ENCODE peak calls at places on chromosomes 3 and 15, in four cellular contexts. F is endothelial cell of umbilical vein, Q is SW480, E is tibial nerve. J is an unnamed sample.

GRCh38 chr3:195270350-195271115 is 426 bp downstream of the XXYLT1 start:
- DNase-seq in F (peak; percentile 86), Q (peak; percentile 70), E (no peak), J (no peak)

GRCh38 chr15:89587955-89588354 is 12.7 kb downstream of the TICRR start:
- DNase-seq in F (peak; percentile 15), Q (no peak), E (no peak), J (no peak)

GRCh38 chr15:29528276-29528675 is 258.7 kb upstream of the NSMCE3 start:
- DNase-seq in F (no peak), Q (no peak), E (no peak), J (no peak)

GRCh38 chr3:33372218-33373081 is 67.8 kb downstream of the UBP1 start:
- DNase-seq in F (peak; percentile 71), Q (peak; percentile 71), E (no peak), J (no peak)

GRCh38 chr3:20861454-20861853 is 675.4 kb upstream of the SGO1 start:
- DNase-seq in F (no peak), Q (no peak), E (no peak), J (no peak)

GRCh38 chr3:45968706-45969105 is 25.4 kb downstream of the CXCR6 start:
- DNase-seq in F (no peak), Q (no peak), E (no peak), J (no peak)

GRCh38 chr15:66950114-66950513 is 115.3 kb upstream of the SMAD3 start:
- DNase-seq in F (no peak), Q (no peak), E (no peak), J (no peak)

GRCh38 chr3:193014961-193015360 is 97.3 kb upstream of the MB21D2 start:
- DNase-seq in F (no peak), Q (no peak), E (no peak), J (no peak)

GRCh38 chr15:59762558-59762957 is 73.4 kb upstream of the BNIP2 start:
- DNase-seq in F (no peak), Q (no peak), E (no peak), J (no peak)

GRCh38 chr3:33231755-33232465 is 13.3 kb upstream of the SUSD5 start:
- DNase-seq in F (no peak), Q (no peak), E (no peak), J (no peak)

GRCh38 chr3:3333571-3333970 is 154.1 kb upstream of the CRBN start:
- DNase-seq in F (no peak), Q (no peak), E (no peak), J (no peak)